ENCODE peak calls at places on chromosomes 3 and 15, in five cellular contexts. R, H, N, C and O are unnamed samples.
A peak's percentile ranks its signal among the peaks of the same experiment; 100 is the strongest.

GRCh38 chr3:126983653-126984390 is 907 bp downstream of the PLXNA1 start:
- DNase-seq in R (peak; percentile 65), H (no peak), N (peak; percentile 39), C (no peak), O (no peak)

GRCh38 chr15:65085990-65086679 is 9.6 kb downstream of the KBTBD13 start:
- DNase-seq in R (peak; percentile 50), H (peak; percentile 16), N (peak; percentile 40), C (no peak), O (no peak)

GRCh38 chr15:70382009-70382749 is 284.5 kb upstream of the TLE3 start:
- DNase-seq in R (no peak), H (no peak), N (no peak), C (no peak), O (peak; percentile 16)

GRCh38 chr15:63019539-63020109 is 22.9 kb upstream of the TPM1 start:
- DNase-seq in R (peak; percentile 71), H (peak; percentile 95), N (peak; percentile 19), C (peak; percentile 92), O (no peak)

GRCh38 chr15:39789736-39790135 is 7.1 kb upstream of the FSIP1 start:
- DNase-seq in R (no peak), H (peak; percentile 37), N (no peak), C (no peak), O (no peak)

GRCh38 chr3:133881987-133882825 is 13.5 kb downstream of the RAB6B start:
- DNase-seq in R (peak; percentile 10), H (no peak), N (no peak), C (no peak), O (peak; percentile 50)

GRCh38 chr15:32966512-32966911 is 228.0 kb downstream of the FMN1 start:
- DNase-seq in R (no peak), H (no peak), N (no peak), C (no peak), O (no peak)

GRCh38 chr15:52735231-52736089 is 54.7 kb downstream of the ONECUT1 start:
- DNase-seq in R (peak; percentile 85), H (peak; percentile 71), N (peak; percentile 84), C (peak; percentile 43), O (peak; percentile 70)

GRCh38 chr15:90074023-90074422 is 28.2 kb downstream of the IDH2 start:
- DNase-seq in R (no peak), H (no peak), N (no peak), C (no peak), O (no peak)

GRCh38 chr3:132231633-132232032 is 85.6 kb upstream of the ACP3 start:
- DNase-seq in R (peak; percentile 83), H (peak; percentile 55), N (peak; percentile 50), C (peak; percentile 65), O (no peak)

GRCh38 chr15:75578948-75579908 is at the start of gene PTPN9:
- DNase-seq in R (peak; percentile 88), H (peak; percentile 76), N (peak; percentile 87), C (peak; percentile 68), O (peak; percentile 83)

GRCh38 chr3:37136067-37136466 is 38.3 kb downstream of the LRRFIP2 start:
- DNase-seq in R (no peak), H (no peak), N (no peak), C (no peak), O (no peak)

GRCh38 chr3:172142074-172143059 is 103.0 kb downstream of the FNDC3B start:
- DNase-seq in R (peak; percentile 77), H (peak; percentile 91), N (peak; percentile 41), C (peak; percentile 90), O (no peak)

GRCh38 chr15:48643236-48643635 is 2.3 kb downstream of the FBN1 start:
- DNase-seq in R (peak; percentile 56), H (no peak), N (no peak), C (no peak), O (no peak)

GRCh38 chr3:160735801-160736200 is 20.2 kb upstream of the PPM1L start:
- DNase-seq in R (no peak), H (no peak), N (no peak), C (no peak), O (no peak)

GRCh38 chr3:16203671-16204629 is 29.5 kb downstream of the GALNT15 start:
- DNase-seq in R (no peak), H (no peak), N (peak; percentile 25), C (peak; percentile 59), O (no peak)

GRCh38 chr3:129481783-129482332 is 41.8 kb downstream of the IFT122 start:
- DNase-seq in R (peak; percentile 93), H (no peak), N (no peak), C (peak; percentile 57), O (peak; percentile 86)

GRCh38 chr15:67175643-67176071 is 78.8 kb downstream of the AAGAB start:
- DNase-seq in R (peak; percentile 52), H (peak; percentile 69), N (no peak), C (no peak), O (peak; percentile 86)

GRCh38 chr3:82133070-82133606 is 371.7 kb upstream of the GBE1 start:
- DNase-seq in R (peak; percentile 77), H (peak; percentile 63), N (peak; percentile 4), C (peak; percentile 26), O (peak; percentile 76)

GRCh38 chr3:167718582-167718981 is 16.1 kb downstream of the PDCD10 start:
- DNase-seq in R (no peak), H (no peak), N (no peak), C (no peak), O (no peak)

GRCh38 chr3:196684548-196685407 is 27.3 kb downstream of the CEP19 start:
- DNase-seq in R (peak; percentile 72), H (peak; percentile 47), N (peak; percentile 41), C (peak; percentile 14), O (peak; percentile 74)

GRCh38 chr3:140499114-140499757 is 178.6 kb upstream of the TRIM42 start:
- DNase-seq in R (peak; percentile 41), H (no peak), N (no peak), C (no peak), O (no peak)

GRCh38 chr3:104908761-104909160 is 457.9 kb upstream of the ALCAM start:
- DNase-seq in R (peak; percentile 17), H (no peak), N (peak; percentile 30), C (no peak), O (no peak)

GRCh38 chr15:94069834-94070233 is 161.5 kb upstream of the MCTP2 start:
- DNase-seq in R (no peak), H (no peak), N (no peak), C (no peak), O (no peak)

GRCh38 chr3:138800248-138800647 is 34.5 kb downstream of the PIK3CB start:
- DNase-seq in R (no peak), H (no peak), N (no peak), C (no peak), O (no peak)

GRCh38 chr3:127011270-127011992 is 28.5 kb downstream of the PLXNA1 start:
- DNase-seq in R (peak; percentile 62), H (peak; percentile 31), N (no peak), C (no peak), O (peak; percentile 64)

GRCh38 chr3:195543642-195544536 is 764 bp upstream of the PPP1R2 start:
- DNase-seq in R (no peak), H (no peak), N (no peak), C (no peak), O (no peak)

GRCh38 chr3:172892158-172892557 is 141.6 kb downstream of the ECT2 start:
- DNase-seq in R (peak; percentile 50), H (peak; percentile 47), N (peak; percentile 75), C (peak; percentile 71), O (no peak)

DNA sequence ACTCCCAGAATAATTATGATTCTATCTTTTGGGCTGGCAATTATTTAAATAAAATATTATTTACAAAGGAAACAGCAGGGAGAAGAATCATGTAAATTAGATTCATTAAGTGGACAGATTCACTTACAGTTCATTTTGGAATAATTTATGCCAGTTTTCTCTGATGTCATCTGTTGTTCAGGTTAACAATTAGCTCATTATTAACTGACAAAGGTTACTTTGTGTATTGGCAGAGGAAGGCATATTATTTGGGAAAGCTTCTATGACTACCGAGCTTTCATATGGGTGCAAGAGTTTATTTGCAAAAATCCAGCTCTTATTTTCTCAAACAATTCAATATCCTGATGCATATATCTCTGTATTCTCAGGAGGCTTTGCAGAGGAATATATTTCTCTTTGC is 224.4 kb downstream of the CHST2 start:
- DNase-seq in R (no peak), H (no peak), N (no peak), C (no peak), O (no peak)
- H3K27ac ChIP-seq in R (no peak overlapping the region), H (no peak overlapping the region), N (no peak overlapping the region), C (no peak overlapping the region), O (no peak overlapping the region)

GRCh38 chr15:27089676-27090075 is 118.7 kb downstream of the GABRG3 start:
- DNase-seq in R (no peak), H (no peak), N (no peak), C (no peak), O (no peak)
- H3K27ac ChIP-seq in R (no peak overlapping the region), H (no peak overlapping the region), N (no peak overlapping the region), C (no peak overlapping the region), O (no peak overlapping the region)

DNA sequence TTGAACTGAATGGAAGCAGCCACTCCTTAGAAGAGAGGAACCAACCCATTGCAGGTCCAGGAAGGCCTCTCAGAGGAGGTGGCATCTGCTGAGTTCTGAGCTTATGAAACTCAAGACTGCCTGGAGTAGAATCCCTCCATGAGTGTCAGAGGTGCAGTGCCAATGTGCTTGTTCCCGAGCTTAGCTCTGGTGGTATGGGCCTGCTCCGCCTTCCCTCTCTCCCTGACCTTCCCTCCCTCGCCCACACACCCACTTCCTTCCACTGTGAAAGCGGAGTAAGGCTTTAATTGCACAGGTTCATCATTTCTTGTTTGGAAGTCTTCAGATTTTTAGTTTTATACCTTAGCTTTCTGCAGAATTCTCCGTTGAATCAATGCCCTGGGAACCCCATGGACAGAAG is 208.0 kb upstream of the BHLHE40 start:
- DNase-seq in R (no peak), H (no peak), N (no peak), C (no peak), O (no peak)
- H3K27ac ChIP-seq in R (no peak overlapping the region), H (no peak overlapping the region), N (no peak overlapping the region), C (no peak overlapping the region), O (peak overlapping the region; percentile 79)

GRCh38 chr3:123878807-123879206 is 5.3 kb downstream of the MYLK start:
- DNase-seq in R (no peak), H (no peak), N (no peak), C (no peak), O (no peak)
- H3K27ac ChIP-seq in R (no peak overlapping the region), H (no peak overlapping the region), N (no peak overlapping the region), C (no peak overlapping the region), O (no peak overlapping the region)

GRCh38 chr3:111210866-111211564 is 139.4 kb downstream of the NECTIN3 start:
- DNase-seq in R (no peak), H (peak; percentile 13), N (no peak), C (peak; percentile 27), O (no peak)
- H3K27ac ChIP-seq in R (no peak overlapping the region), H (no peak overlapping the region), N (no peak overlapping the region), C (no peak overlapping the region), O (no peak overlapping the region)

DNA sequence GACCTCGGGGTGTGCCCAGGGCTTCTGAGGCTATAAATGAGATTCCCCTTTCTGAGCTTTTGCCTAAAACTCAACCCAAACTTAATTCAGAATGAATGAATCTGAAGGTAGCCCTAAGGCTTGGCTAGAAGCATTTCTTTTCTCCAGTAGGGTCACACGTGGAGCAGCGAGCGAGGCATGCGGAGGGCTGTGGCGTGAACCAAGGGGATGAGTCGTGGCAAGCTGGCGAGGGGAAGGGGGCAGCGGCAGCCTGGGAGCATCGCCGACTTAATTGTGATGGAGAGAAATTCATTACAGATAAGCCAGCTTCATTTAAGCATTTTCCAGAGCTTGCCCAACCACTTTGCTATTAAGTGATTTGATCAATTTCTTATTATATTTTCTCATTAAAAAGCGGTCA is 79.9 kb downstream of the CHSY1 start:
- DNase-seq in R (no peak), H (no peak), N (no peak), C (no peak), O (no peak)
- H3K27ac ChIP-seq in R (peak overlapping the region; percentile 95), H (peak overlapping the region; percentile 56), N (no peak overlapping the region), C (peak overlapping the region; percentile 88), O (no peak overlapping the region)